ENCODE peak calls at places on chromosomes 12 and 14, in four cellular contexts. One of them, this sample, is unnamed.

GRCh38 chr14:63483315-63483714 is 59.9 kb downstream of the PPP2R5E start:
- DNase-seq in body of pancreas: no peak
- DNase-seq in ovary: no peak
- DNase-seq in breast epithelium: no peak
- DNase-seq in this sample: no peak

GRCh38 chr14:91890291-91890749 is 23.0 kb upstream of the TC2N start:
- DNase-seq in body of pancreas: peak; percentile 75
- DNase-seq in ovary: no peak
- DNase-seq in breast epithelium: no peak
- DNase-seq in this sample: peak; percentile 40

GRCh38 chr12:65775720-65776119 is 48.6 kb upstream of the HMGA2 start:
- DNase-seq in breast epithelium: no peak
- DNase-seq in ovary: no peak
- DNase-seq in body of pancreas: no peak
- DNase-seq in this sample: no peak

GRCh38 chr12:112183141-112183581 is 57.8 kb downstream of the TRAFD1 start:
- DNase-seq in ovary: no peak
- DNase-seq in body of pancreas: no peak
- DNase-seq in breast epithelium: no peak
- DNase-seq in this sample: no peak

GRCh38 chr14:91796622-91797347 is 64.9 kb upstream of the CATSPERB start:
- DNase-seq in breast epithelium: no peak
- DNase-seq in ovary: no peak
- DNase-seq in body of pancreas: no peak
- DNase-seq in this sample: no peak

GRCh38 chr14:41548666-41549065 is 58.0 kb upstream of the LRFN5 start:
- DNase-seq in body of pancreas: no peak
- DNase-seq in ovary: no peak
- DNase-seq in breast epithelium: no peak
- DNase-seq in this sample: no peak

GRCh38 chr12:70733385-70733784 is 96.2 kb upstream of the PTPRB start:
- DNase-seq in breast epithelium: no peak
- DNase-seq in ovary: no peak
- DNase-seq in body of pancreas: peak; percentile 27
- DNase-seq in this sample: no peak

GRCh38 chr12:64650762-64651161 is 40.5 kb downstream of the RASSF3 start:
- DNase-seq in breast epithelium: no peak
- DNase-seq in body of pancreas: no peak
- DNase-seq in ovary: no peak
- DNase-seq in this sample: no peak

GRCh38 chr12:58596381-58596780 is 323.9 kb downstream of the LRIG3 start:
- DNase-seq in body of pancreas: no peak
- DNase-seq in breast epithelium: no peak
- DNase-seq in ovary: no peak
- DNase-seq in this sample: no peak

GRCh38 chr12:104533134-104533533 is 76.4 kb downstream of the CHST11 start:
- DNase-seq in body of pancreas: peak; percentile 16
- DNase-seq in ovary: no peak
- DNase-seq in breast epithelium: no peak
- DNase-seq in this sample: no peak

GRCh38 chr12:19236656-19237055 is 107.1 kb downstream of the PLEKHA5 start:
- DNase-seq in breast epithelium: no peak
- DNase-seq in body of pancreas: no peak
- DNase-seq in ovary: no peak
- DNase-seq in this sample: no peak

GRCh38 chr14:96565811-96566210 is 63.6 kb downstream of the PAPOLA start:
- DNase-seq in breast epithelium: no peak
- DNase-seq in body of pancreas: no peak
- DNase-seq in ovary: no peak
- DNase-seq in this sample: no peak

GRCh38 chr12:62898568-62898967 is 36.4 kb downstream of the PPM1H start:
- DNase-seq in body of pancreas: no peak
- DNase-seq in breast epithelium: no peak
- DNase-seq in ovary: no peak
- DNase-seq in this sample: no peak

GRCh38 chr14:77043177-77043983 is 14.9 kb upstream of the IRF2BPL start:
- DNase-seq in body of pancreas: peak; percentile 62
- DNase-seq in ovary: peak; percentile 69
- DNase-seq in breast epithelium: no peak
- DNase-seq in this sample: no peak

GRCh38 chr14:92039073-92039719 is 663 bp downstream of the TRIP11 start:
- DNase-seq in ovary: no peak
- DNase-seq in body of pancreas: peak; percentile 68
- DNase-seq in breast epithelium: no peak
- DNase-seq in this sample: no peak

GRCh38 chr12:103975368-103975767 is 9.7 kb downstream of the TDG start:
- DNase-seq in ovary: no peak
- DNase-seq in breast epithelium: no peak
- DNase-seq in body of pancreas: no peak
- DNase-seq in this sample: no peak

GRCh38 chr12:93957180-93957579 is 191.2 kb upstream of the PLXNC1 start:
- DNase-seq in ovary: no peak
- DNase-seq in breast epithelium: no peak
- DNase-seq in body of pancreas: peak; percentile 5
- DNase-seq in this sample: no peak

GRCh38 chr12:11860026-11860425 is 210.6 kb downstream of the ETV6 start:
- DNase-seq in body of pancreas: no peak
- DNase-seq in ovary: no peak
- DNase-seq in breast epithelium: no peak
- DNase-seq in this sample: no peak

GRCh38 chr12:76921891-76922664 is 43.3 kb upstream of the CSRP2 start:
- DNase-seq in ovary: no peak
- DNase-seq in body of pancreas: no peak
- DNase-seq in breast epithelium: no peak
- DNase-seq in this sample: no peak

GRCh38 chr14:76701981-76702380 is 59.3 kb upstream of the VASH1 start:
- DNase-seq in breast epithelium: no peak
- DNase-seq in ovary: no peak
- DNase-seq in body of pancreas: no peak
- DNase-seq in this sample: peak; percentile 68

GRCh38 chr14:33738481-33738880 is 212.4 kb downstream of the EGLN3 start:
- DNase-seq in body of pancreas: no peak
- DNase-seq in ovary: no peak
- DNase-seq in breast epithelium: no peak
- DNase-seq in this sample: no peak

GRCh38 chr14:23430733-23431105 is 4.7 kb downstream of the MYH7 start:
- DNase-seq in ovary: no peak
- DNase-seq in breast epithelium: no peak
- DNase-seq in body of pancreas: no peak
- DNase-seq in this sample: peak; percentile 21

GRCh38 chr14:34021096-34021495 is 70.2 kb upstream of the EGLN3 start:
- DNase-seq in breast epithelium: no peak
- DNase-seq in body of pancreas: peak; percentile 12
- DNase-seq in ovary: no peak
- DNase-seq in this sample: no peak

GRCh38 chr12:40336573-40337199 is 111.9 kb downstream of the LRRK2 start:
- DNase-seq in ovary: no peak
- DNase-seq in body of pancreas: no peak
- DNase-seq in breast epithelium: no peak
- DNase-seq in this sample: no peak

GRCh38 chr12:27826076-27826475 is 46.0 kb upstream of the MANSC4 start:
- DNase-seq in ovary: no peak
- DNase-seq in breast epithelium: no peak
- DNase-seq in body of pancreas: no peak
- DNase-seq in this sample: no peak

GRCh38 chr14:32611752-32612151 is 282.7 kb downstream of the AKAP6 start:
- DNase-seq in breast epithelium: no peak
- DNase-seq in body of pancreas: no peak
- DNase-seq in ovary: no peak
- DNase-seq in this sample: no peak
- H3K4me1 ChIP-seq in breast epithelium: no peaks in the 10 kb centered on the region
- H3K4me1 ChIP-seq in body of pancreas: no peaks in the 10 kb centered on the region
- H3K4me1 ChIP-seq in ovary: no peaks in the 10 kb centered on the region
- H3K4me1 ChIP-seq in this sample: peaks cover 16% of the 10 kb centered on the region

GRCh38 chr12:132429932-132430643 is 59.9 kb upstream of the FBRSL1 start:
- DNase-seq in ovary: no peak
- DNase-seq in body of pancreas: peak; percentile 82
- DNase-seq in breast epithelium: no peak
- DNase-seq in this sample: no peak
- H3K27me3 ChIP-seq in ovary: no peaks in the 10 kb centered on the region
- H3K27me3 ChIP-seq in body of pancreas: no peaks in the 10 kb centered on the region
- H3K27me3 ChIP-seq in breast epithelium: peaks cover 23% of the 10 kb centered on the region
- H3K27me3 ChIP-seq in this sample: peaks cover 46% of the 10 kb centered on the region

DNA sequence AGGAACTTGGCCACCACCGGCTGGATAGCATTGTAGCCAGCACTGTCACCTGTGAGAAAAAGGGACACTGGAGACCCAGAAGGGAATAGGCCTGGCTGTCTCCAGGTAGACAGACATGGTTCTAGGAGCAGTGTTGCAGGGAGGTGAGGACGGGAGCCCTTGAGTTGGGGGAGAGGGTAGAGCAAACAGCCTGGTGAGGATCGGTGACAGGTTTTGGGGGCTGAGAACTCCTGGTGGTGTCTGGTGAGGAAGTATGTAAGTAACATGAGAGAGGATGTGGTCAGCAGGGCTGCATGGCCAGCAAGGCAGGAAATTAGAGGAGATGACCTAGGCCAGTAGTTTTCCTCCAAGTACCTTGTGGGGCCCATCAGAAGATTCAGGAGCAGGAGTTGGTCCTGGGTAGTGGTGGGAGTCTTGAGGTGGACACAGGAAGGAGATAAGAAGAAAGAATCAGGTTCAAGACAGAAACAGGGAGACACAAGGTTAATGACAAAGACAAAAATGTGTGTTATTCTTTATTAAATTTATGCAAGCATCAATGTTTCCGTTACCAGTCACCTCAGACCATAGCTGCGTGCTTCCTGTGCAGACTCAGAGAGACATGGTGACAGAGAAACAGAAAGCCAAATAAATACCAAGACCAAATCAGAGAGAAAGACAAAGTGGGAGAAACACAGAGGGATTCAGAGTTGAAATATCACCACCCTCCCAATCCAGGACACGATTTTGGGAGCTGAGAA is at the start of gene ARHGAP9:
- DNase-seq in body of pancreas: no peak
- DNase-seq in breast epithelium: no peak
- DNase-seq in ovary: no peak
- DNase-seq in this sample: no peak
- TF ChIP-seq POLR2A in body of pancreas: peak; percentile 9
- TF ChIP-seq POLR2A in breast epithelium: no peak
- TF ChIP-seq POLR2A in ovary: no peak
- TF ChIP-seq POLR2A in this sample: no peak

GRCh38 chr14:102604183-102604582 is 11.7 kb downstream of the RCOR1 start:
- DNase-seq in ovary: no peak
- DNase-seq in breast epithelium: no peak
- DNase-seq in body of pancreas: no peak
- DNase-seq in this sample: no peak

GRCh38 chr14:102601378-102601925 is 9.0 kb downstream of the RCOR1 start:
- DNase-seq in breast epithelium: no peak
- DNase-seq in body of pancreas: no peak
- DNase-seq in ovary: no peak
- DNase-seq in this sample: no peak

GRCh38 chr14:102605026-102605425 is 12.6 kb downstream of the RCOR1 start:
- DNase-seq in body of pancreas: peak; percentile 28
- DNase-seq in ovary: no peak
- DNase-seq in breast epithelium: peak; percentile 56
- DNase-seq in this sample: no peak

GRCh38 chr14:102602421-102603292 is 10.2 kb downstream of the RCOR1 start:
- DNase-seq in ovary: no peak
- DNase-seq in breast epithelium: no peak
- DNase-seq in body of pancreas: no peak
- DNase-seq in this sample: no peak

GRCh38 chr14:102603293-102603907 is 11.0 kb downstream of the RCOR1 start:
- DNase-seq in breast epithelium: no peak
- DNase-seq in body of pancreas: no peak
- DNase-seq in ovary: no peak
- DNase-seq in this sample: no peak
- H3K4me1 ChIP-seq in breast epithelium: peaks cover 9% of the 10 kb centered on the region
- H3K4me1 ChIP-seq in body of pancreas: peaks cover 7% of the 10 kb centered on the region
- H3K4me1 ChIP-seq in ovary: peaks cover 11% of the 10 kb centered on the region
- H3K4me1 ChIP-seq in this sample: peaks cover 22% of the 10 kb centered on the region

GRCh38 chr14:99822166-99822527 is 28.9 kb downstream of the EML1 start:
- DNase-seq in breast epithelium: no peak
- DNase-seq in body of pancreas: no peak
- DNase-seq in ovary: no peak
- DNase-seq in this sample: no peak

GRCh38 chr14:99822800-99823455 is 29.7 kb downstream of the EML1 start:
- DNase-seq in body of pancreas: no peak
- DNase-seq in breast epithelium: no peak
- DNase-seq in ovary: no peak
- DNase-seq in this sample: no peak

GRCh38 chr14:99819514-99819913 is 26.3 kb downstream of the EML1 start:
- DNase-seq in breast epithelium: no peak
- DNase-seq in body of pancreas: no peak
- DNase-seq in ovary: no peak
- DNase-seq in this sample: no peak

GRCh38 chr14:99820702-99821331 is 27.6 kb downstream of the EML1 start:
- DNase-seq in body of pancreas: no peak
- DNase-seq in ovary: no peak
- DNase-seq in breast epithelium: no peak
- DNase-seq in this sample: no peak

DNA sequence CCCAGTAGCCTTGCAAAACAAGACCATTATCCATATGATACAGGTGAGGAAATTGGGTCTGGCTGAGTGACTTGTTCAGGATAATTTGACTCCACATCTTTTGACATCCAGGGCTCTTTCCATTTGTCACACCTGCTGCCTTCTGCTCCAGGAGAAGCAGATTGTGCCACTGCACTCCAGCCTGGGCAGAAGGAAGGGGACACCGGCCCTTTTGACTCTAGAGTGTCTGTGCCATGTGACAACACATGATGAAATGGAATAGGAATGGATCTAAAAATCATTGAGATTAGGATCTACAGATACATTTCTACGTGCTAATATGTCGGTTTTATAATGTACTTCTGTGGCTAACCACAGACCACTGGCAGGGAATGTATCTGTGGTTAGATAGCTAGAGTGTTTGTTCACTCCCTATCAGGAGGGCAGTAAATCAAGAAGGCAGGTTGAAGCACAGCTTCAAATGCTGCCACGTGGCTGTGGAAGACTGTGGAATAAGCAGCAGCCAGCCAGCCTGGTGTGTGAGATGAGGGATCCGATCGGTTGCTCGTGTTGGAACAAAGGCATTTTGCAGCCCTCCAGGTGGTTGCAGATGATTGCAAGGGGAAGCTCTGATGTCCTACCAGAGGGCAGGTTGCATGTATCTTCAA is 28.4 kb downstream of the EML1 start:
- DNase-seq in body of pancreas: no peak
- DNase-seq in breast epithelium: no peak
- DNase-seq in ovary: no peak
- DNase-seq in this sample: no peak
- H3K27me3 ChIP-seq in body of pancreas: no peaks in the 10 kb centered on the region
- H3K27me3 ChIP-seq in breast epithelium: no peaks in the 10 kb centered on the region
- H3K27me3 ChIP-seq in ovary: no peaks in the 10 kb centered on the region
- H3K27me3 ChIP-seq in this sample: no peaks in the 10 kb centered on the region